ENCODE peak calls at places on chromosomes 16 and 17, in six cellular contexts. L is choroid plexus epithelial cell, S is K562, P is H7, M is left ventricle myocardium inferior, D is HAP-1. O is an unnamed sample.

GRCh38 chr17:8735336-8735939 is 9.2 kb downstream of the CCDC42 start:
- DNase-seq in L (no peak), S (no peak), P (no peak), M (no peak), D (no peak), O (no peak)

GRCh38 chr16:1983544-1984346 is at the start of gene GFER:
- DNase-seq in L (peak), S (peak), P (peak), M (peak), D (peak), O (peak)

GRCh38 chr16:48153689-48154265 is 2.0 kb downstream of the ABCC12 start:
- DNase-seq in L (no peak), S (no peak), P (no peak), M (no peak), D (no peak), O (no peak)

GRCh38 chr17:68455756-68456528 is 1.4 kb downstream of the WIPI1 start:
- DNase-seq in L (peak), S (no peak), P (no peak), M (no peak), D (no peak), O (no peak)

GRCh38 chr16:68351991-68352431 is 41.2 kb downstream of the PRMT7 start:
- DNase-seq in L (no peak), S (no peak), P (no peak), M (no peak), D (no peak), O (no peak)

GRCh38 chr17:74268554-74268953 is 5.5 kb upstream of the DNAI2 start:
- DNase-seq in L (no peak), S (no peak), P (no peak), M (no peak), D (no peak), O (no peak)

GRCh38 chr17:48529191-48529979 is 1.4 kb downstream of the HOXB1 start:
- DNase-seq in L (no peak), S (no peak), P (peak), M (no peak), D (no peak), O (no peak)

GRCh38 chr17:44931376-44931775 is 16.1 kb upstream of the GFAP start:
- DNase-seq in L (no peak), S (no peak), P (no peak), M (peak), D (no peak), O (no peak)

GRCh38 chr17:2244545-2245525 is 58.8 kb downstream of the SMG6 start:
- DNase-seq in L (peak), S (peak), P (peak), M (peak), D (peak), O (peak)

GRCh38 chr17:81036128-81036891 is 1.4 kb downstream of the BAIAP2 start:
- DNase-seq in L (no peak), S (no peak), P (no peak), M (no peak), D (no peak), O (peak)
- H3K4me3 ChIP-seq in L (peak), S (peak), P (peak), M (peak), D (peak), O (peak)

DNA sequence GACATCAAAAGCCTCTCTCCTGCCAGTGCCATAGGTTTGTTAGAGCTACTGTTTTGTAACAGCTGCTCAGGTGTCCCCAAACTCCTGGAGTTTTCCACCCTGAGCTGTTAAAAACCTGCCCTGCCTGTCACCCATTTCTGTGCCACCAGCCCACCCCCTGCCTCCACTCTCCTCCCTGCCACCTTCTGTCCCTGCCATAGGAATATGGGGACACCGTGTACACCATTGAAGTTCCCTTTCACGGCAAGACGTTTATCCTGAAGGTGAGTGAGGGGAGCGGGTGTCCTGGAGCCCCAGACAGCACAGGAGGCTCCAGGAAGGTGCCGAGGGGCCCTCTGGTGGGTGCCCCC is 5.2 kb upstream of the TCAP start:
- DNase-seq in L (no peak), S (no peak), P (no peak), M (no peak), D (no peak), O (no peak)
- H3K4me3 ChIP-seq in L (no peak), S (no peak), P (no peak), M (peak), D (no peak), O (no peak)

DNA sequence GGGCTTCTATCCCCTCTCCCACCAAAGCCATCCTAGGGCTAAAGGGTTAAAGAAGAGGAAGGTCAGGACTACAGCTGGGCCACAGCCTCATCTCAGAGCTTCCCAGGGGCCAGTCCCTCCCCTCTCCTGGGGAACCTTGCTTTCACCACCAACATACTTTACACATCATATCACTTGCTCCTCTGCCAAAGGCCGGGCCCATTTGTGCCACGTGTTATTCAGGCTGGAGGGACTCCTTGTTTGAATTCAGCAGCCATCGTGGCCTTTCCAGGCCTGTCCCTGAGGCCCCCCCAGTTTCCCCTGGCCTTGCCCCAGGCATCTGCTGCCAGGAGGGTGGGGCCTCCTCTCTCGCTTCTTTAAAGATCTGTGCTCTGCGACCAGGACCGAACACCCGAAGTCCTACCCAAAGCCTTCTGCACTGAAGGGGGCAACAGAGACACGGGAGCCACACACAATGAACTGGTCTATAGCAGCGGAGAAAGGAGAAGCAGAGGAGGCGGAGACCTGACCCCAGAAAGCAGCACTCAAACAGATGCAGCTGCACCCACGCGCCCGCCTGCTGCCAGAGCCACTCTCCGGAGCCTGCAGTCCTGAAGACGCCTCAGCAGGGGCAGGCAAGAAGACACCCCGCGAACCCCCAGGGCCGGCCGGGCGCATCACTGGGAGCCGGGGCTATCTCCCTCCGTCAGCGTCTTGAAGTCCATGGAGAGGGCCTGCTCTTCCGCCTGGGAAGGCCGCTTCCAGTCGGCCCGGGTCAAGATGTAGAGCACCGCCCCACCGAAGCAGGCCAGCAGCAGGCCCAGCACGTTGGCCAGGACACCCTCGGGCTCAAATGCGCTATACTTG is 12.1 kb downstream of the CYB561 start:
- DNase-seq in L (peak), S (no peak), P (no peak), M (peak), D (no peak), O (peak)
- H3K4me3 ChIP-seq in L (no peak), S (no peak), P (no peak), M (peak), D (no peak), O (peak)

GRCh38 chr16:25066747-25067631 is 44.6 kb upstream of the LCMT1 start:
- DNase-seq in L (peak), S (peak), P (peak), M (peak), D (peak), O (peak)

GRCh38 chr16:25064967-25065366 is 46.6 kb upstream of the LCMT1 start:
- DNase-seq in L (no peak), S (no peak), P (no peak), M (no peak), D (no peak), O (no peak)

GRCh38 chr16:25063865-25064264 is 47.7 kb upstream of the LCMT1 start:
- DNase-seq in L (peak), S (peak), P (no peak), M (peak), D (no peak), O (no peak)

GRCh38 chr16:25065899-25066298 is 45.6 kb upstream of the LCMT1 start:
- DNase-seq in L (no peak), S (peak), P (peak), M (no peak), D (no peak), O (no peak)

DNA sequence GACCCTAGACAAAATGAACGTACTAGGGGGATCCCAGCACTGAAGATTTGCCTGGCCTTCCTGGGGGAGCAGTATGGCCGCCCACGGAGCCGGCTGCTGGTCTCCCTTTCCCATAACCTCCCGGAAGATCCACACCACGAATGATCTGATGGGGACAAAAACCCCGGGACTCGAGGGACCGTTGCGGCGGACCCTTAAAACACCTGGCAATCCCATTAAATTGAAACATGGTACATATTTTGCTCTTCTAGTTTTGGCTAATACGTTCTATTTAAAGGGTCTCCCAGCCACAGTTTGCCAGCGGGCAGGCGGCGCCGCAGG is 45.2 kb upstream of the LCMT1 start:
- DNase-seq in L (no peak), S (peak), P (no peak), M (no peak), D (no peak), O (no peak)
- H3K4me3 ChIP-seq in L (peak), S (peak), P (no peak), M (peak), D (peak), O (peak)

DNA sequence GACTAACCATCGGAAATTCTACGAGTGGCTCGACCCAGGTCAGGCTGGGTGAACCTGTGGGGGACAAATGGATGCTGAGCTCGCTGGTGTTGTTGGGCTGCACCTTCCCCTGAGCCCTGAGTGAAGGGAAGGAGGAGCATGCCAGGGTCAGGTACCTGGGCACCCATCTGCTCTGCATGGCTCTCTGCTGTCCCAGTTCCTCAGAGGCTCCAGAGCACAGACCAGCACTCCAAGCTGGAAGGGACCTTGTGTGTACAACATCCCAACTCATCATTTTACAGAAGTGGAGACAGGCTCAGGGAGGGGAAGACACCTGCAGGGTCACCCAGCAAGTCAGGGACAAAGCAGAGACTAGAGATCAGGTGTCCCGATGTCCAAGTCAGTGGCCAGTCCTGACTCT is 84.9 kb upstream of the NLRP1 start:
- DNase-seq in L (no peak), S (no peak), P (no peak), M (no peak), D (no peak), O (no peak)
- H3K4me3 ChIP-seq in L (no peak), S (no peak), P (no peak), M (no peak), D (no peak), O (no peak)

GRCh38 chr17:63881935-63882601 is at the start of gene GH2:
- DNase-seq in L (peak), S (peak), P (peak), M (no peak), D (peak), O (peak)
- H3K4me3 ChIP-seq in L (no peak), S (no peak), P (no peak), M (no peak), D (no peak), O (no peak)

DNA sequence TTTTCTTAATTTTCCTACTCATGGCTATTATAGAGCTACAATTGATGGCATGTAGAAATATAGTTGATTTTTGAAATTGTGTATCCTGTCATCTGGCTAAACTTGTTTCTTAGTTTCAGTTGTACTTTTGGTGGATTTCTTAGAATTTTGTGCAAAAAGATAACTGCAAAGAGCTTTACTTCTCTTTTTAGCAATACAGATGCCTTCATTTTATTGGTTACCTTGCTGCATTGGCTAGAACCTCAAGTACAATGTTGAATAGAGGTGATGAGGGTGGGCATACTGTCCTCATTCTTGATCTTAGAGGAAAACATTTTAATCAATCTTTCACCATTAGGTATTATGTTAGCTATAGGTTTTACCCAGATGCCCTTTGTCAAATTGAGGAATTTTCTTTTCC is 67.9 kb downstream of the METRNL start:
- DNase-seq in L (no peak), S (no peak), P (no peak), M (no peak), D (no peak), O (no peak)
- H3K4me3 ChIP-seq in L (no peak), S (no peak), P (no peak), M (no peak), D (no peak), O (no peak)

GRCh38 chr17:39717660-39718059 is 12.7 kb downstream of the MIEN1 start:
- DNase-seq in L (no peak), S (no peak), P (no peak), M (no peak), D (no peak), O (no peak)

GRCh38 chr17:39722104-39722503 is 8.2 kb downstream of the MIEN1 start:
- DNase-seq in L (no peak), S (no peak), P (no peak), M (no peak), D (no peak), O (no peak)

GRCh38 chr17:39716879-39717536 is 13.3 kb downstream of the MIEN1 start:
- DNase-seq in L (no peak), S (no peak), P (no peak), M (no peak), D (no peak), O (no peak)

GRCh38 chr17:39719966-39720365 is 10.4 kb downstream of the MIEN1 start:
- DNase-seq in L (no peak), S (no peak), P (no peak), M (no peak), D (no peak), O (no peak)

GRCh38 chr17:39719563-39719962 is 10.8 kb downstream of the MIEN1 start:
- DNase-seq in L (no peak), S (no peak), P (no peak), M (no peak), D (no peak), O (no peak)
- H3K4me3 ChIP-seq in L (no peak), S (no peak), P (no peak), M (no peak), D (no peak), O (no peak)

O was measured in BE2C.